ENCODE peak calls at places on chromosomes 7 and 10, in seven cellular contexts. F is transverse colon, Y is HepG2, D is H1, W is GM12878, S is stomach, O is sigmoid colon. A is an unnamed sample.

GRCh38 chr7:155808551-155809331 is 3.5 kb downstream of the SHH start:
- DNase-seq in F (peak), Y (peak), D (no peak), W (no peak), S (peak), O (no peak), A (no peak)

GRCh38 chr10:51092402-51092801 is 18.1 kb downstream of the PRKG1 start:
- DNase-seq in F (peak), Y (no peak), D (no peak), W (no peak), S (peak), O (peak), A (no peak)

GRCh38 chr7:104972510-104972909 is 41.5 kb upstream of the KMT2E start:
- DNase-seq in F (no peak), Y (no peak), D (no peak), W (no peak), S (no peak), O (no peak), A (no peak)

GRCh38 chr10:116985611-116986010 is 19.4 kb downstream of the SHTN1 start:
- DNase-seq in F (no peak), Y (no peak), D (no peak), W (no peak), S (no peak), O (no peak), A (no peak)

GRCh38 chr10:119253433-119254174 is 46.2 kb downstream of the GRK5 start:
- DNase-seq in F (peak), Y (peak), D (no peak), W (no peak), S (no peak), O (peak), A (no peak)

GRCh38 chr10:123945506-123945905 is 53.9 kb upstream of the CPXM2 start:
- DNase-seq in F (no peak), Y (no peak), D (no peak), W (no peak), S (no peak), O (no peak), A (no peak)

GRCh38 chr7:18458830-18459229 is 36.7 kb upstream of the HDAC9 start:
- DNase-seq in F (no peak), Y (no peak), D (no peak), W (no peak), S (no peak), O (no peak), A (no peak)

GRCh38 chr7:13830604-13830915 is 158.9 kb downstream of the ETV1 start:
- DNase-seq in F (no peak), Y (no peak), D (no peak), W (no peak), S (no peak), O (no peak), A (no peak)

GRCh38 chr7:134789967-134790685 is 10.7 kb downstream of the CALD1 start:
- DNase-seq in F (no peak), Y (no peak), D (no peak), W (no peak), S (no peak), O (peak), A (peak)

GRCh38 chr10:11163990-11164805 is 146.5 kb downstream of the CELF2 start:
- DNase-seq in F (no peak), Y (no peak), D (no peak), W (no peak), S (no peak), O (no peak), A (no peak)

GRCh38 chr10:14659626-14660196 is 115.0 kb downstream of the FAM107B start:
- DNase-seq in F (peak), Y (no peak), D (no peak), W (peak), S (peak), O (no peak), A (no peak)

GRCh38 chr7:5296015-5296621 is 13.4 kb downstream of the SLC29A4 start:
- DNase-seq in F (no peak), Y (no peak), D (no peak), W (no peak), S (no peak), O (no peak), A (no peak)

GRCh38 chr10:50224330-50224952 is 26.9 kb downstream of the ASAH2 start:
- DNase-seq in F (peak), Y (peak), D (no peak), W (peak), S (peak), O (no peak), A (no peak)

GRCh38 chr10:132577350-132578005 is 39.9 kb downstream of the INPP5A start:
- DNase-seq in F (no peak), Y (peak), D (no peak), W (no peak), S (peak), O (peak), A (no peak)

GRCh38 chr10:83346216-83346910 is 792.9 kb upstream of the GHITM start:
- DNase-seq in F (no peak), Y (no peak), D (no peak), W (no peak), S (no peak), O (no peak), A (no peak)

GRCh38 chr7:132742152-132742551 is 165.9 kb upstream of the PLXNA4 start:
- DNase-seq in F (no peak), Y (no peak), D (no peak), W (no peak), S (peak), O (no peak), A (no peak)

GRCh38 chr7:126574838-126575250 is 677.9 kb downstream of the GRM8 start:
- DNase-seq in F (no peak), Y (no peak), D (peak), W (no peak), S (no peak), O (no peak), A (no peak)

GRCh38 chr10:49281461-49281860 is 17.5 kb upstream of the C10orf71 start:
- DNase-seq in F (no peak), Y (no peak), D (peak), W (no peak), S (peak), O (peak), A (no peak)

GRCh38 chr7:116560021-116560970 is 35.5 kb downstream of the CAV1 start:
- DNase-seq in F (no peak), Y (no peak), D (no peak), W (no peak), S (no peak), O (peak), A (no peak)

GRCh38 chr10:126137557-126138221 is 241.3 kb downstream of the FANK1 start:
- DNase-seq in F (no peak), Y (no peak), D (no peak), W (no peak), S (no peak), O (no peak), A (no peak)

GRCh38 chr10:114181971-114182370 is 2.8 kb downstream of the TDRD1 start:
- DNase-seq in F (peak), Y (no peak), D (no peak), W (no peak), S (peak), O (no peak), A (no peak)

GRCh38 chr7:43954524-43955228 is 28.4 kb downstream of the UBE2D4 start:
- DNase-seq in F (peak), Y (peak), D (peak), W (peak), S (peak), O (peak), A (no peak)

GRCh38 chr10:6044060-6044459 is 18.1 kb downstream of the IL2RA start:
- DNase-seq in F (no peak), Y (no peak), D (no peak), W (no peak), S (no peak), O (peak), A (peak)

GRCh38 chr10:34319197-34319846 is 495.8 kb downstream of the PARD3 start:
- DNase-seq in F (peak), Y (peak), D (no peak), W (no peak), S (peak), O (no peak), A (no peak)
- TF ChIP-seq POLR2AphosphoS5 in F (peak), Y (no peak), D (no peak), W (no peak), S (peak), O (peak), A (no peak)

DNA sequence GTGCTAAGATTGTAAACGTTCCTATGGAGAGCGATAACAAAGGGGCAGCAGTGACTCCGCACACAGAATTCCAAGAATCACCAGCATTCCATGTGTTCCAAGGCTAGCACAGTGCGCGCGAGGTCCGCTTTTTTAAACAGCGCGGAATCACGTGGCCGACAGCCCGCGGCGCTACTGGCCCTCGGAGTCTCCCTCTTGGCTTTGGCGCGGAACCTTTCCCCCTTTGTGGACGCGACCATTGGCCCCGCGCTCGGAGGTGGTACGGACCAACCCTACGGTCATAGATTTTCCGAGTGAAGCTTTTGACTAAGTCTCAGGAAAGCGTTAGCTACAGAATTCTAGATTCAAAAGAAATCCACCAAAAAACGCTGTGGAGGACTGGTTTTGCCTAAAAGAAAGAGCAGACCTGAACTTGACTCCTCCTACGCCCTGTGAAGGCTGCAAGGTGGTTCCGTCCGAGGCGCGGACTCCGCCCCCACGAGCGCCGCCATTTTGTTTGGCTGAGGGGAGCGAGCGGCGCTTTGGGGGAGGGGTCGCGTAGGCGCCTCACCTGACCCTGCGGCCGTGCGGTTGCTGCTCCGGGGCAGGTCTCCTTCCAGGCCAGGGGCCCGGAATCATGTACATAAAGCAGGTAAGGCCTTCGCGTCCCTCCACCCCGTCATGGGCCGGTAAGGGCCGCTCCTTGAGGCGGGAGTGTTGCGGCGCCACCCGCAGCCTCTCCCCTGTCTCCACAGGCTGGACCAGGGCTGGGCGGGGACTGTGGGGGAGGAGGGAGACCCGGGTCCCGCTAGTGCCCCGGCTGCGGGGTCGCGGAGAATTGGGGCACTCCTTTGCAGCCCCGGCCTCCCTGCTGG is at the start of gene SMC3:
- DNase-seq in F (peak), Y (peak), D (peak), W (peak), S (peak), O (peak), A (peak)
- TF ChIP-seq POLR2A in F (peak), Y (peak), D (no peak), W (peak), S (no peak), O (peak), A (peak)

GRCh38 chr7:113639221-113639620 is 279.6 kb downstream of the PPP1R3A start:
- DNase-seq in F (no peak), Y (no peak), D (no peak), W (no peak), S (no peak), O (no peak), A (no peak)

GRCh38 chr7:113636727-113637421 is 281.9 kb downstream of the PPP1R3A start:
- DNase-seq in F (no peak), Y (no peak), D (no peak), W (no peak), S (no peak), O (no peak), A (no peak)

GRCh38 chr7:113635492-113635891 is 283.3 kb downstream of the PPP1R3A start:
- DNase-seq in F (no peak), Y (no peak), D (no peak), W (no peak), S (no peak), O (no peak), A (no peak)
- TF ChIP-seq EP300 in F (no peak), Y (no peak), D (no peak), W (no peak), S (no peak), O (no peak), A (no peak)

DNA sequence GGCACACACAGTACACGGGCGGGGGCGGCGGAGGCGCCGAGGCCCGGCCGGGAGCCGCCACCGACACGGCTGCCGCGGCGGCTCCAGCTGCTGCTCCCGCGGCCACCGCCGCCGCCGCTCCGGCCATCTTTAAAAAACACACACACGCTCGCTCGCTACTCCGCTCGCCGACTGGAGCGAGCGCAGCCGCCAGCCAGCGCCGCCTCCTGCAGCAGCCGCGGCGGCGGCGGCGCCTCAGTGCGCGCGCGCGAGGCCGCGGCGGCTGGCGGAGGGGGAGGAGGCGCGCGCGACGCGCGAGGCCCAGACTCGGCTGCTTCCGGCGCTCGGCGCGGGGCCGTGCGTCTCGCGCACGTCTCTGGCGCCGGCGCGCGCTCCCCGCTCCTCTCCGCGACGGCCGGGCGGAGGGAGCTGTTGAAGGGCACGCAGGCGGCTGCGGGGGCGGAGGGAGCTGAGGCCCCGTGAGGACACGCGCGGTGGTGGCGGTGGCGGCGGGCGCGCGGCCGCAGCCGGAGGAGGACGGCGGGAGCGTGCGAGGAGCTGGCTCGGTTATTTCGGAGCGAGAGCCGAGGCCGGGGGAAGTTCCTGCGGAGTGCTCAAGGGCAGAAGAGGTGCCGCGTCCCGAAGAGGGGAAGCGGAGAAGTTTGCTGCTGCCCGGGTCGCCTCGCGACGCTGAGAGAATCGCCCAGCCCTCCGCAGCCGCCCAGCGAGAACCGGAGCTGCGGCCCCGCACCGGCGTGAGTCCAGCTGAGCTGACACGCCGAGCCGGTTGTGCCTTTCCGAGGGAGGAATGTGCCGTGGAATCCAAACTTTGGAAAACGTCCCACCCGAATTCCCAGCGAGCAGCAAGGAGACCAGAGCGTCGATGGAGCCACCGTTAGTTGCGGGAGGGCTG is at the start of gene KDM7A:
- DNase-seq in F (peak), Y (peak), D (peak), W (peak), S (peak), O (peak), A (peak)
- TF ChIP-seq POLR2AphosphoS5 in F (peak), Y (peak), D (no peak), W (no peak), S (peak), O (peak), A (peak)

GRCh38 chr7:22351329-22351692 is 5.6 kb downstream of the RAPGEF5 start:
- DNase-seq in F (no peak), Y (peak), D (no peak), W (peak), S (no peak), O (no peak), A (no peak)
- TF ChIP-seq POLR2A in F (no peak), Y (no peak), D (no peak), W (no peak), S (no peak), O (no peak), A (no peak)

GRCh38 chr7:30168800-30169584 is 34.2 kb downstream of the MTURN start:
- DNase-seq in F (no peak), Y (no peak), D (peak), W (no peak), S (no peak), O (no peak), A (no peak)

GRCh38 chr7:30164567-30164966 is 29.8 kb downstream of the MTURN start:
- DNase-seq in F (no peak), Y (peak), D (no peak), W (no peak), S (no peak), O (no peak), A (no peak)

GRCh38 chr7:30166841-30167235 is 32.1 kb downstream of the MTURN start:
- DNase-seq in F (no peak), Y (no peak), D (no peak), W (no peak), S (no peak), O (no peak), A (no peak)

GRCh38 chr7:30165590-30165989 is 30.8 kb downstream of the MTURN start:
- DNase-seq in F (no peak), Y (no peak), D (no peak), W (no peak), S (no peak), O (no peak), A (no peak)

DNA sequence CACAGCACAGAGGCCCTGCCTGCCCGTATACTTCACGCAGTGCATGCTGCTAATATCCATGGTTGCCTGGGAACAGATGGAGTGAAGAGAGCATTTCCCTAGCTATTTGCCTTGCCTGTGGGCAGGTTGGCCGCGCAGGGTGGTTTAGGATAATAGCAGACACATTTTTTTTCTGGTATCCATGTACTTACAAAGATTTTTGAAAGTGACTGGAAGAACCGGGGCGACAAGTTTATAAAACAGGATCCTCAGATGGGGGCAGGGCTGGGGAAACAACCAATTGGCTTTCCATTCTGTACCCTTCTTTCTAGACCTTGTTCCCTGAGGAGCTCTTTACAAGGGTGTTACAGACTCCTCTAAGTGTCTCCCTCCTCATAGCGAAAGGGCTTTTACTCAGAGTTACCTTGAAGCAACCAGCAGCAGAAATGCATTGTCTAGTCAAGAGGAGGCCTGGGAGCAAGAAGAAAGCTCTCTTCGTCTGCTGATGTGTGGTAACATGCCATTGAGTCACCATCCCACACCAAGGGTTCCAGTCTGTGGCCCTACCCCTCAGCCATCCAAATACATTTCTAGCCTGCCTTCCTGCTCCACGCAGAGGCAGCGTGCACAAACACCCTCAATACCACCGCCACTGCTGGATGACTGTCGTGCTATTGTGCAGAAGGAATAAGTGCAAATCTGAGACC is 31.5 kb downstream of the MTURN start:
- DNase-seq in F (peak), Y (no peak), D (no peak), W (no peak), S (peak), O (no peak), A (no peak)
- TF ChIP-seq EP300 in F (no peak), Y (no peak), D (no peak), W (no peak), S (no peak), O (no peak), A (no peak)

GRCh38 chr7:141042222-141043193 is 27.8 kb upstream of the MRPS33 start:
- DNase-seq in F (no peak), Y (peak), D (no peak), W (no peak), S (no peak), O (no peak), A (no peak)
- TF ChIP-seq POLR2AphosphoS5 in F (no peak), Y (no peak), D (no peak), W (no peak), S (no peak), O (no peak), A (no peak)

GRCh38 chr10:45408421-45409319 is 34.7 kb downstream of the ALOX5 start:
- DNase-seq in F (peak), Y (no peak), D (no peak), W (no peak), S (no peak), O (no peak), A (no peak)
- TF ChIP-seq POLR2A in F (no peak), Y (no peak), D (no peak), W (no peak), S (no peak), O (no peak), A (no peak)

GRCh38 chr10:21144047-21144446 is 246.9 kb upstream of the NEBL start:
- DNase-seq in F (no peak), Y (no peak), D (no peak), W (no peak), S (no peak), O (no peak), A (no peak)

GRCh38 chr10:21141946-21142345 is 244.8 kb upstream of the NEBL start:
- DNase-seq in F (no peak), Y (no peak), D (no peak), W (no peak), S (no peak), O (no peak), A (no peak)

GRCh38 chr10:21145751-21146445 is 248.8 kb upstream of the NEBL start:
- DNase-seq in F (no peak), Y (no peak), D (no peak), W (no peak), S (no peak), O (no peak), A (no peak)

GRCh38 chr10:21146446-21146789 is 249.3 kb upstream of the NEBL start:
- DNase-seq in F (no peak), Y (no peak), D (no peak), W (no peak), S (no peak), O (no peak), A (no peak)
- TF ChIP-seq EP300 in F (no peak), Y (no peak), D (no peak), W (no peak), S (no peak), O (no peak), A (no peak)

A was measured in esophagus muscularis mucosa.